ENCODE peak calls at places on chromosomes 4 and X, in eight cellular contexts. I, V, T, G, M, O, B and C are unnamed samples.
A peak's percentile ranks its signal among the peaks of the same experiment; 100 is the strongest.

GRCh38 chr4:1192091-1192492 is 19.7 kb upstream of the SPON2 start:
- DNase-seq in O (no peak), G (peak; percentile 94), M (peak; percentile 89), I (peak; percentile 98), B (no peak), V (peak; percentile 96), T (no peak), C (peak; percentile 88)

GRCh38 chr4:151921371-151921770 is 160.6 kb upstream of the GATB start:
- DNase-seq in O (no peak), T (no peak), V (peak; percentile 27), B (no peak), M (no peak), I (no peak), G (peak; percentile 2), C (no peak)

GRCh38 chrX:24423960-24424359 is 41.1 kb upstream of the PDK3 start:
- DNase-seq in T (no peak), V (no peak), B (no peak), I (peak; percentile 6), O (no peak), G (no peak), M (no peak), C (no peak)

GRCh38 chr4:87949961-87950360 is 25.6 kb upstream of the SPP1 start:
- DNase-seq in V (peak; percentile 43), O (peak; percentile 19), I (peak; percentile 17), M (no peak), G (peak; percentile 9), T (no peak), B (no peak), C (no peak)

GRCh38 chr4:56613101-56613862 is 67.8 kb downstream of the HOPX start:
- DNase-seq in G (peak; percentile 82), O (no peak), I (peak; percentile 57), T (no peak), V (peak; percentile 85), M (no peak), B (no peak), C (no peak)

GRCh38 chrX:40171513-40172168 is 73.9 kb upstream of the BCOR start:
- DNase-seq in I (peak; percentile 53), V (peak; percentile 33), T (no peak), B (no peak), G (no peak), O (peak; percentile 53), M (no peak), C (no peak)

GRCh38 chrX:11366998-11367595 is 73.9 kb downstream of the AMELX start:
- DNase-seq in I (no peak), B (no peak), T (no peak), O (no peak), G (no peak), V (no peak), M (no peak), C (no peak)

GRCh38 chr4:89681219-89681618 is 155.7 kb downstream of the SNCA start:
- DNase-seq in G (no peak), M (no peak), B (peak; percentile 53), V (no peak), O (peak; percentile 6), I (no peak), T (peak; percentile 85), C (no peak)

GRCh38 chr4:185810746-185811508 is 1.1 kb downstream of the SORBS2 start:
- DNase-seq in O (no peak), V (no peak), G (no peak), M (no peak), B (no peak), T (no peak), I (no peak), C (no peak)

GRCh38 chrX:129772796-129773431 is 6.8 kb upstream of the SASH3 start:
- DNase-seq in O (no peak), V (no peak), T (peak; percentile 52), G (no peak), I (no peak), B (no peak), M (peak; percentile 52), C (no peak)

GRCh38 chr4:16779028-16779675 is 119.3 kb downstream of the LDB2 start:
- DNase-seq in O (no peak), G (peak; percentile 91), B (no peak), M (no peak), V (peak; percentile 93), I (peak; percentile 65), T (no peak), C (no peak)

GRCh38 chrX:115650916-115651315 is 89.9 kb downstream of the PLS3 start:
- DNase-seq in G (peak; percentile 40), V (peak; percentile 53), T (peak; percentile 6), M (no peak), I (peak; percentile 46), O (peak; percentile 60), B (no peak), C (peak; percentile 18)

GRCh38 chr4:39083164-39083563 is 21.1 kb downstream of the KLHL5 start:
- DNase-seq in B (no peak), V (peak; percentile 45), I (peak; percentile 57), G (peak; percentile 50), O (no peak), M (no peak), T (no peak), C (no peak)

GRCh38 chr4:84451546-84451945 is 47.5 kb downstream of the NKX6-1 start:
- DNase-seq in G (no peak), T (no peak), I (peak; percentile 6), O (no peak), B (no peak), V (peak; percentile 12), M (no peak), C (no peak)

GRCh38 chr4:27005512-27006246 is 145.0 kb downstream of the STIM2 start:
- DNase-seq in M (no peak), G (peak; percentile 60), I (peak; percentile 74), O (no peak), B (no peak), V (peak; percentile 73), T (no peak), C (no peak)

GRCh38 chrX:7218321-7219152 is 70.6 kb upstream of the PUDP start:
- DNase-seq in M (no peak), T (no peak), O (no peak), B (no peak), I (no peak), G (no peak), V (no peak), C (no peak)

GRCh38 chr4:6470502-6471302 is 1.7 kb downstream of the PPP2R2C start:
- DNase-seq in V (peak; percentile 4), T (no peak), M (peak; percentile 64), G (no peak), B (no peak), I (peak; percentile 64), O (peak; percentile 63), C (no peak)

GRCh38 chr4:147791341-147791740 is 59.5 kb downstream of the ARHGAP10 start:
- DNase-seq in M (no peak), I (no peak), B (no peak), T (no peak), V (no peak), G (no peak), O (no peak), C (no peak)

GRCh38 chr4:8356856-8357255 is 83.7 kb downstream of the ACOX3 start:
- DNase-seq in V (no peak), O (no peak), T (no peak), B (no peak), G (no peak), M (no peak), I (no peak), C (no peak)

DNA sequence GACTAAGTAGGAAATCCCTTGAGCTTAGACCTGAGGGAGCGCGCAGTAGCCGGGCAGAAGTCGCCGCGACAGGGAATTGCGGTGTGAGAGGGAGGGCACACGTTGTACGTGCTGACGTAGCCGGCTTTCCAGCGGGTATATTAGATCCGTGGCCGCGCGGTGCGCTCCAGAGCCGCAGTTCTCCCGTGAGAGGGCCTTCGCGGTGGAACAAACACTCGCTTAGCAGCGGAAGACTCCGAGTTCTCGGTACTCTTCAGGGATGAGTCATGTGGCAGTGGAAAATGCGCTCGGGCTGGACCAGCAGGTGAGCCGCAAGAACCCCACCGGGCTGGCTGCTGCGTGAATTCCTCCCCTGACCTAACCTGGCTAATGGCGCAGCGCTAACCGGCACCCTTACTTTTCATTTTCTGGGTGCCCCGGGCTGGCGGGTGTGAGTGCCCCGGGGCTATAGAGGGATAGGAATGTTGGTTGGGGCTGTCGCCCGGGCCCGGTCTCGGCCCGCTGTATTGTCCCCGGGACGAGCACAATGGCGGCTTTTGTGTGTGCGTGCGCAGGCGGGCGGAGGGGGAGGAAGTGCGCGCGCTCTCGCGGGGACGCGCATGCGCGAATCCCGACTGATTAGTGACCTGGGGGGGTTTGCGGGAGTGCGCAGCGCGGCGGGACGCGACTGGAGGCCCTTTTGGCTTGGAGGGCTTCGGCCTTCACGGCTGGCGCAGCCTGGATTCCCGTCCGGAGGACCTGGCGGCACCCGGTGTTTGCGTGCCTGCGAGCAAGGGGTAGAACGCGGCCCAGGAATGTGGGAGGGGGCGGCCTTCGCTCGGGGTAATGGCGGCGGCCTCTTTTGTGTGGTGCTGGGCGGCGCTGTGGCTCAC is at the start of gene DDX3X:
- DNase-seq in T (peak; percentile 83), I (peak; percentile 87), O (peak; percentile 74), M (peak; percentile 86), B (no peak), V (peak; percentile 94), G (peak; percentile 80), C (peak; percentile 84)
- TF ChIP-seq CTCF in T (peak; percentile 44), I (no peak), O (no peak), M (no peak), B (no peak), V (peak; percentile 19), G (peak; percentile 22), C (peak; percentile 29)

GRCh38 chr4:112636688-112637551 is at the start of the genes LARP7 and ZGRF1:
- DNase-seq in G (peak; percentile 99), I (peak; percentile 100), V (peak; percentile 100), B (peak; percentile 96), T (peak; percentile 98), M (peak; percentile 99), O (peak; percentile 96), C (peak; percentile 97)

GRCh38 chr4:112633477-112634235 is 3.1 kb downstream of the ZGRF1 start:
- DNase-seq in T (no peak), V (peak; percentile 53), G (no peak), M (no peak), B (no peak), I (peak; percentile 70), O (no peak), C (no peak)

DNA sequence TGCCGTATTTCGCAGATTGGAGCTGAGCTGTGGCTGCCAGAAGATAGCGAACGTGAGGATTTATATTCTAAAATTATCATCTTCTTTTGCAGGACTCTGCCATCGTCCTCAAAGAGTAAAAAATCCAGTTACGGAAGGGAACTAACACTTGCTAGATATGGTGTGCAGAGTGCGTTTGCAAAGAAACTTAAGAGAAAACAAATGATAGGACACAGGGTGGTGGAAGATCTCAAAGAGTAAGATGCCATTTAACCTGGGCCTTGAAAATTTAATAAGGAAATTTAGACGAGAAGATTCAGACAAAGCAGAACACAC is 566 bp downstream of the LARP7 start:
- DNase-seq in I (no peak), T (no peak), B (no peak), G (no peak), O (no peak), M (no peak), V (no peak), C (no peak)
- TF ChIP-seq CTCF in I (no peak), T (no peak), B (no peak), G (no peak), O (no peak), M (no peak), V (no peak), C (no peak)

GRCh38 chr4:144955104-144955503 is 142.9 kb downstream of the ANAPC10 start:
- DNase-seq in B (no peak), M (no peak), I (no peak), O (no peak), T (no peak), V (no peak), G (no peak), C (no peak)
- TF ChIP-seq CTCF in B (no peak), M (no peak), I (no peak), O (no peak), T (no peak), V (no peak), G (no peak), C (no peak)

GRCh38 chr4:122300776-122301175 is 78.0 kb upstream of the ADAD1 start:
- DNase-seq in M (no peak), G (no peak), O (no peak), T (no peak), V (no peak), B (no peak), I (no peak), C (no peak)
- TF ChIP-seq CTCF in M (no peak), G (no peak), O (peak; percentile 24), T (no peak), V (no peak), B (no peak), I (peak; percentile 28), C (peak; percentile 6)